ENCODE peak calls at places on chromosomes 16 and 17, in six cellular contexts. One of them, this sample, is unnamed.
A peak's percentile ranks its signal among the peaks of the same experiment; 100 is the strongest.

GRCh38 chr17:6507535-6507934 is 48.8 kb downstream of the PITPNM3 start:
- DNase-seq in H54: peak; percentile 83
- DNase-seq in EH: peak; percentile 90
- DNase-seq in stimulated activated CD4-positive, alpha-beta T cell treated with anti-CD3 and anti-CD28 coated beads, TNF-alpha, amount 100 ng/mL, for 1 hour: no peak
- DNase-seq in D341Med: no peak
- DNase-seq in GM23338: no peak
- DNase-seq in this sample: peak; percentile 70

GRCh38 chr16:2795714-2796143 is 2.5 kb upstream of the PRSS41 start:
- DNase-seq in stimulated activated CD4-positive, alpha-beta T cell treated with anti-CD3 and anti-CD28 coated beads, TNF-alpha, amount 100 ng/mL, for 1 hour: no peak
- DNase-seq in H54: peak; percentile 52
- DNase-seq in GM23338: no peak
- DNase-seq in D341Med: no peak
- DNase-seq in EH: no peak
- DNase-seq in this sample: no peak

GRCh38 chr16:12293913-12294312 is 317.4 kb downstream of the SNX29 start:
- DNase-seq in GM23338: no peak
- DNase-seq in stimulated activated CD4-positive, alpha-beta T cell treated with anti-CD3 and anti-CD28 coated beads, TNF-alpha, amount 100 ng/mL, for 1 hour: no peak
- DNase-seq in H54: no peak
- DNase-seq in EH: no peak
- DNase-seq in D341Med: no peak
- DNase-seq in this sample: no peak

GRCh38 chr16:66872524-66872923 is 7.8 kb upstream of the PDP2 start:
- DNase-seq in H54: no peak
- DNase-seq in stimulated activated CD4-positive, alpha-beta T cell treated with anti-CD3 and anti-CD28 coated beads, TNF-alpha, amount 100 ng/mL, for 1 hour: no peak
- DNase-seq in D341Med: no peak
- DNase-seq in EH: no peak
- DNase-seq in GM23338: no peak
- DNase-seq in this sample: no peak

GRCh38 chr17:40864661-40865380 is 2.2 kb downstream of the KRT12 start:
- DNase-seq in EH: no peak
- DNase-seq in stimulated activated CD4-positive, alpha-beta T cell treated with anti-CD3 and anti-CD28 coated beads, TNF-alpha, amount 100 ng/mL, for 1 hour: no peak
- DNase-seq in GM23338: no peak
- DNase-seq in H54: no peak
- DNase-seq in D341Med: no peak
- DNase-seq in this sample: no peak

GRCh38 chr16:11310997-11311561 is 29.9 kb upstream of the PRM1 start:
- DNase-seq in EH: no peak
- DNase-seq in D341Med: no peak
- DNase-seq in GM23338: no peak
- DNase-seq in H54: no peak
- DNase-seq in stimulated activated CD4-positive, alpha-beta T cell treated with anti-CD3 and anti-CD28 coated beads, TNF-alpha, amount 100 ng/mL, for 1 hour: no peak
- DNase-seq in this sample: no peak

GRCh38 chr16:77657016-77657415 is 65.3 kb upstream of the NUDT7 start:
- DNase-seq in H54: no peak
- DNase-seq in stimulated activated CD4-positive, alpha-beta T cell treated with anti-CD3 and anti-CD28 coated beads, TNF-alpha, amount 100 ng/mL, for 1 hour: no peak
- DNase-seq in D341Med: no peak
- DNase-seq in GM23338: peak; percentile 79
- DNase-seq in EH: no peak
- DNase-seq in this sample: peak; percentile 40

GRCh38 chr16:28317040-28317880 is 24.9 kb downstream of the SBK1 start:
- DNase-seq in H54: peak; percentile 69
- DNase-seq in stimulated activated CD4-positive, alpha-beta T cell treated with anti-CD3 and anti-CD28 coated beads, TNF-alpha, amount 100 ng/mL, for 1 hour: peak; percentile 51
- DNase-seq in EH: peak; percentile 62
- DNase-seq in GM23338: peak; percentile 86
- DNase-seq in D341Med: peak; percentile 85
- DNase-seq in this sample: peak; percentile 68

GRCh38 chr17:78258323-78259229 is 27.1 kb downstream of the TMEM235 start:
- DNase-seq in EH: peak; percentile 12
- DNase-seq in D341Med: no peak
- DNase-seq in stimulated activated CD4-positive, alpha-beta T cell treated with anti-CD3 and anti-CD28 coated beads, TNF-alpha, amount 100 ng/mL, for 1 hour: peak; percentile 45
- DNase-seq in GM23338: peak; percentile 62
- DNase-seq in H54: no peak
- DNase-seq in this sample: no peak

GRCh38 chr17:18225121-18225561 is 294 bp upstream of the LLGL1 start:
- DNase-seq in EH: peak; percentile 94
- DNase-seq in stimulated activated CD4-positive, alpha-beta T cell treated with anti-CD3 and anti-CD28 coated beads, TNF-alpha, amount 100 ng/mL, for 1 hour: peak; percentile 93
- DNase-seq in D341Med: peak; percentile 99
- DNase-seq in H54: peak; percentile 100
- DNase-seq in GM23338: peak; percentile 98
- DNase-seq in this sample: peak; percentile 95

GRCh38 chr17:17784599-17785264 is 52.1 kb downstream of the SREBF1 start:
- DNase-seq in EH: no peak
- DNase-seq in H54: no peak
- DNase-seq in D341Med: no peak
- DNase-seq in GM23338: peak; percentile 54
- DNase-seq in stimulated activated CD4-positive, alpha-beta T cell treated with anti-CD3 and anti-CD28 coated beads, TNF-alpha, amount 100 ng/mL, for 1 hour: no peak
- DNase-seq in this sample: peak; percentile 37

GRCh38 chr16:78762222-78762621 is 662.8 kb downstream of the WWOX start:
- DNase-seq in GM23338: no peak
- DNase-seq in D341Med: no peak
- DNase-seq in EH: no peak
- DNase-seq in stimulated activated CD4-positive, alpha-beta T cell treated with anti-CD3 and anti-CD28 coated beads, TNF-alpha, amount 100 ng/mL, for 1 hour: no peak
- DNase-seq in H54: no peak
- DNase-seq in this sample: no peak

GRCh38 chr16:89805136-89805905 is 11.1 kb downstream of the FANCA start:
- DNase-seq in H54: no peak
- DNase-seq in D341Med: peak; percentile 83
- DNase-seq in EH: peak; percentile 90
- DNase-seq in stimulated activated CD4-positive, alpha-beta T cell treated with anti-CD3 and anti-CD28 coated beads, TNF-alpha, amount 100 ng/mL, for 1 hour: no peak
- DNase-seq in GM23338: no peak
- DNase-seq in this sample: no peak

GRCh38 chr16:2584742-2585650 is 47.2 kb downstream of the PDPK1 start:
- DNase-seq in stimulated activated CD4-positive, alpha-beta T cell treated with anti-CD3 and anti-CD28 coated beads, TNF-alpha, amount 100 ng/mL, for 1 hour: no peak
- DNase-seq in H54: no peak
- DNase-seq in EH: no peak
- DNase-seq in GM23338: no peak
- DNase-seq in D341Med: no peak
- DNase-seq in this sample: no peak

GRCh38 chr16:30977502-30977901 is 7.5 kb upstream of the HSD3B7 start:
- DNase-seq in GM23338: peak; percentile 84
- DNase-seq in H54: no peak
- DNase-seq in D341Med: peak; percentile 60
- DNase-seq in EH: no peak
- DNase-seq in stimulated activated CD4-positive, alpha-beta T cell treated with anti-CD3 and anti-CD28 coated beads, TNF-alpha, amount 100 ng/mL, for 1 hour: no peak
- DNase-seq in this sample: no peak

GRCh38 chr17:62888148-62888547 is 77.9 kb upstream of the TANC2 start:
- DNase-seq in GM23338: no peak
- DNase-seq in stimulated activated CD4-positive, alpha-beta T cell treated with anti-CD3 and anti-CD28 coated beads, TNF-alpha, amount 100 ng/mL, for 1 hour: no peak
- DNase-seq in D341Med: no peak
- DNase-seq in H54: no peak
- DNase-seq in EH: no peak
- DNase-seq in this sample: no peak

GRCh38 chr16:29995330-29995910 is at the start of gene HIRIP3:
- DNase-seq in GM23338: peak; percentile 91
- DNase-seq in stimulated activated CD4-positive, alpha-beta T cell treated with anti-CD3 and anti-CD28 coated beads, TNF-alpha, amount 100 ng/mL, for 1 hour: peak; percentile 71
- DNase-seq in EH: peak; percentile 81
- DNase-seq in D341Med: peak; percentile 92
- DNase-seq in H54: peak; percentile 82
- DNase-seq in this sample: peak; percentile 87

GRCh38 chr17:74373838-74374606 is 6.7 kb downstream of the GPR142 start:
- DNase-seq in D341Med: no peak
- DNase-seq in stimulated activated CD4-positive, alpha-beta T cell treated with anti-CD3 and anti-CD28 coated beads, TNF-alpha, amount 100 ng/mL, for 1 hour: no peak
- DNase-seq in EH: no peak
- DNase-seq in GM23338: no peak
- DNase-seq in H54: no peak
- DNase-seq in this sample: no peak

GRCh38 chr16:69160192-69160591 is 26.8 kb upstream of the SNTB2 start:
- DNase-seq in EH: no peak
- DNase-seq in H54: no peak
- DNase-seq in GM23338: no peak
- DNase-seq in D341Med: no peak
- DNase-seq in stimulated activated CD4-positive, alpha-beta T cell treated with anti-CD3 and anti-CD28 coated beads, TNF-alpha, amount 100 ng/mL, for 1 hour: no peak
- DNase-seq in this sample: no peak

GRCh38 chr16:72517154-72517553 is 345.2 kb upstream of the PMFBP1 start:
- DNase-seq in GM23338: no peak
- DNase-seq in stimulated activated CD4-positive, alpha-beta T cell treated with anti-CD3 and anti-CD28 coated beads, TNF-alpha, amount 100 ng/mL, for 1 hour: no peak
- DNase-seq in EH: no peak
- DNase-seq in D341Med: no peak
- DNase-seq in H54: no peak
- DNase-seq in this sample: no peak

GRCh38 chr17:16121915-16122314 is 93.4 kb downstream of the NCOR1 start:
- DNase-seq in H54: no peak
- DNase-seq in D341Med: no peak
- DNase-seq in EH: peak; percentile 32
- DNase-seq in GM23338: no peak
- DNase-seq in stimulated activated CD4-positive, alpha-beta T cell treated with anti-CD3 and anti-CD28 coated beads, TNF-alpha, amount 100 ng/mL, for 1 hour: no peak
- DNase-seq in this sample: no peak

GRCh38 chr17:66633322-66633965 is 201.5 kb upstream of the CACNG5 start:
- DNase-seq in H54: peak; percentile 27
- DNase-seq in GM23338: no peak
- DNase-seq in D341Med: no peak
- DNase-seq in EH: peak; percentile 50
- DNase-seq in stimulated activated CD4-positive, alpha-beta T cell treated with anti-CD3 and anti-CD28 coated beads, TNF-alpha, amount 100 ng/mL, for 1 hour: peak; percentile 2
- DNase-seq in this sample: no peak

GRCh38 chr17:48299760-48300159 is 130.3 kb downstream of the SKAP1 start:
- DNase-seq in EH: no peak
- DNase-seq in GM23338: no peak
- DNase-seq in D341Med: no peak
- DNase-seq in stimulated activated CD4-positive, alpha-beta T cell treated with anti-CD3 and anti-CD28 coated beads, TNF-alpha, amount 100 ng/mL, for 1 hour: no peak
- DNase-seq in H54: no peak
- DNase-seq in this sample: no peak

GRCh38 chr17:36816214-36816613 is 121.1 kb upstream of the LHX1 start:
- DNase-seq in GM23338: no peak
- DNase-seq in EH: no peak
- DNase-seq in H54: no peak
- DNase-seq in stimulated activated CD4-positive, alpha-beta T cell treated with anti-CD3 and anti-CD28 coated beads, TNF-alpha, amount 100 ng/mL, for 1 hour: no peak
- DNase-seq in D341Med: no peak
- DNase-seq in this sample: no peak

GRCh38 chr16:87833548-87833947 is 35.8 kb downstream of the SLC7A5 start:
- DNase-seq in stimulated activated CD4-positive, alpha-beta T cell treated with anti-CD3 and anti-CD28 coated beads, TNF-alpha, amount 100 ng/mL, for 1 hour: no peak
- DNase-seq in H54: no peak
- DNase-seq in EH: no peak
- DNase-seq in D341Med: no peak
- DNase-seq in GM23338: no peak
- DNase-seq in this sample: no peak

GRCh38 chr17:17722081-17722905 is 41.0 kb downstream of the RAI1 start:
- DNase-seq in H54: no peak
- DNase-seq in D341Med: no peak
- DNase-seq in EH: peak; percentile 30
- DNase-seq in stimulated activated CD4-positive, alpha-beta T cell treated with anti-CD3 and anti-CD28 coated beads, TNF-alpha, amount 100 ng/mL, for 1 hour: no peak
- DNase-seq in GM23338: peak; percentile 78
- DNase-seq in this sample: no peak

GRCh38 chr17:74210191-74211140 is 2.9 kb upstream of the TTYH2 start:
- DNase-seq in stimulated activated CD4-positive, alpha-beta T cell treated with anti-CD3 and anti-CD28 coated beads, TNF-alpha, amount 100 ng/mL, for 1 hour: peak; percentile 56
- DNase-seq in GM23338: peak; percentile 70
- DNase-seq in EH: peak; percentile 63
- DNase-seq in H54: peak; percentile 82
- DNase-seq in D341Med: peak; percentile 91
- DNase-seq in this sample: peak; percentile 82

GRCh38 chr17:56125830-56126819 is 27.1 kb upstream of the ANKFN1 start:
- DNase-seq in GM23338: peak; percentile 76
- DNase-seq in D341Med: peak; percentile 79
- DNase-seq in stimulated activated CD4-positive, alpha-beta T cell treated with anti-CD3 and anti-CD28 coated beads, TNF-alpha, amount 100 ng/mL, for 1 hour: no peak
- DNase-seq in H54: no peak
- DNase-seq in EH: peak; percentile 91
- DNase-seq in this sample: peak; percentile 8

GRCh38 chr17:17890773-17891759 is 54.3 kb upstream of the SREBF1 start:
- DNase-seq in stimulated activated CD4-positive, alpha-beta T cell treated with anti-CD3 and anti-CD28 coated beads, TNF-alpha, amount 100 ng/mL, for 1 hour: peak; percentile 5
- DNase-seq in D341Med: peak; percentile 61
- DNase-seq in H54: peak; percentile 87
- DNase-seq in EH: peak; percentile 78
- DNase-seq in GM23338: peak; percentile 79
- DNase-seq in this sample: peak; percentile 74

GRCh38 chr17:40122466-40122943 is 734 bp downstream of the MSL1 start:
- DNase-seq in D341Med: peak; percentile 73
- DNase-seq in H54: no peak
- DNase-seq in GM23338: peak; percentile 68
- DNase-seq in stimulated activated CD4-positive, alpha-beta T cell treated with anti-CD3 and anti-CD28 coated beads, TNF-alpha, amount 100 ng/mL, for 1 hour: no peak
- DNase-seq in EH: peak; percentile 61
- DNase-seq in this sample: no peak

GRCh38 chr17:82287849-82288601 is 14.5 kb upstream of the CSNK1D start:
- DNase-seq in EH: peak; percentile 90
- DNase-seq in D341Med: no peak
- DNase-seq in stimulated activated CD4-positive, alpha-beta T cell treated with anti-CD3 and anti-CD28 coated beads, TNF-alpha, amount 100 ng/mL, for 1 hour: no peak
- DNase-seq in GM23338: no peak
- DNase-seq in H54: peak; percentile 79
- DNase-seq in this sample: no peak

GRCh38 chr17:66508896-66509843 is 206.8 kb downstream of the PRKCA start:
- DNase-seq in stimulated activated CD4-positive, alpha-beta T cell treated with anti-CD3 and anti-CD28 coated beads, TNF-alpha, amount 100 ng/mL, for 1 hour: peak; percentile 17
- DNase-seq in GM23338: no peak
- DNase-seq in H54: peak; percentile 60
- DNase-seq in D341Med: no peak
- DNase-seq in EH: peak; percentile 81
- DNase-seq in this sample: no peak

GRCh38 chr16:80580109-80580832 is 39.5 kb downstream of the DYNLRB2 start:
- DNase-seq in GM23338: peak; percentile 9
- DNase-seq in stimulated activated CD4-positive, alpha-beta T cell treated with anti-CD3 and anti-CD28 coated beads, TNF-alpha, amount 100 ng/mL, for 1 hour: peak; percentile 24
- DNase-seq in EH: peak; percentile 75
- DNase-seq in H54: no peak
- DNase-seq in D341Med: no peak
- DNase-seq in this sample: no peak

GRCh38 chr17:49917771-49918170 is 51.2 kb upstream of the DLX4 start:
- DNase-seq in stimulated activated CD4-positive, alpha-beta T cell treated with anti-CD3 and anti-CD28 coated beads, TNF-alpha, amount 100 ng/mL, for 1 hour: no peak
- DNase-seq in H54: no peak
- DNase-seq in D341Med: no peak
- DNase-seq in EH: no peak
- DNase-seq in GM23338: no peak
- DNase-seq in this sample: no peak

GRCh38 chr17:44108440-44109311 is 14.8 kb downstream of the HDAC5 start:
- DNase-seq in stimulated activated CD4-positive, alpha-beta T cell treated with anti-CD3 and anti-CD28 coated beads, TNF-alpha, amount 100 ng/mL, for 1 hour: no peak
- DNase-seq in EH: peak; percentile 99
- DNase-seq in D341Med: no peak
- DNase-seq in H54: peak; percentile 88
- DNase-seq in GM23338: no peak
- DNase-seq in this sample: no peak

GRCh38 chr17:3554440-3554839 is 3.2 kb downstream of the TRPV3 start:
- DNase-seq in GM23338: no peak
- DNase-seq in EH: no peak
- DNase-seq in H54: no peak
- DNase-seq in stimulated activated CD4-positive, alpha-beta T cell treated with anti-CD3 and anti-CD28 coated beads, TNF-alpha, amount 100 ng/mL, for 1 hour: no peak
- DNase-seq in D341Med: no peak
- DNase-seq in this sample: no peak

GRCh38 chr17:42814633-42815399 is 9.3 kb downstream of the BECN1 start:
- DNase-seq in GM23338: no peak
- DNase-seq in stimulated activated CD4-positive, alpha-beta T cell treated with anti-CD3 and anti-CD28 coated beads, TNF-alpha, amount 100 ng/mL, for 1 hour: no peak
- DNase-seq in D341Med: no peak
- DNase-seq in H54: peak; percentile 64
- DNase-seq in EH: peak; percentile 68
- DNase-seq in this sample: no peak

GRCh38 chr16:48479955-48480354 is 94.7 kb upstream of the SIAH1 start:
- DNase-seq in EH: no peak
- DNase-seq in D341Med: no peak
- DNase-seq in stimulated activated CD4-positive, alpha-beta T cell treated with anti-CD3 and anti-CD28 coated beads, TNF-alpha, amount 100 ng/mL, for 1 hour: no peak
- DNase-seq in GM23338: no peak
- DNase-seq in H54: no peak
- DNase-seq in this sample: no peak

GRCh38 chr16:70693231-70693671 is 7.4 kb upstream of the MTSS2 start:
- DNase-seq in EH: peak; percentile 76
- DNase-seq in GM23338: no peak
- DNase-seq in stimulated activated CD4-positive, alpha-beta T cell treated with anti-CD3 and anti-CD28 coated beads, TNF-alpha, amount 100 ng/mL, for 1 hour: no peak
- DNase-seq in H54: no peak
- DNase-seq in D341Med: no peak
- DNase-seq in this sample: no peak

This sample was measured in RKO.